ENCODE peak calls at places on chromosomes 3 and 15, in five cellular contexts. Z is mammary epithelial cell, R is astrocyte of the cerebellum, A is stomach, I is testis. Y is an unnamed sample.

GRCh38 chr15:88835646-88836045 is 32.4 kb downstream of the ACAN start:
- DNase-seq in Z (peak), R (no peak), A (no peak), I (no peak), Y (no peak)

GRCh38 chr3:12984023-12984823 is 89.0 kb downstream of the IQSEC1 start:
- DNase-seq in Z (peak), R (peak), A (peak), I (peak), Y (no peak)

GRCh38 chr15:101129851-101130250 is 122.0 kb downstream of the CHSY1 start:
- DNase-seq in Z (no peak), R (no peak), A (no peak), I (no peak), Y (no peak)

GRCh38 chr3:147712357-147712756 is 303.2 kb downstream of the ZIC1 start:
- DNase-seq in Z (no peak), R (no peak), A (no peak), I (no peak), Y (peak)

GRCh38 chr3:4426261-4426781 is 40.7 kb downstream of the SUMF1 start:
- DNase-seq in Z (peak), R (no peak), A (no peak), I (no peak), Y (no peak)

GRCh38 chr3:153315781-153316180 is 153.8 kb downstream of the RAP2B start:
- DNase-seq in Z (no peak), R (no peak), A (no peak), I (no peak), Y (no peak)

GRCh38 chr3:30752961-30753360 is 141.5 kb downstream of the GADL1 start:
- DNase-seq in Z (peak), R (peak), A (peak), I (no peak), Y (no peak)

GRCh38 chr3:125110016-125110875 is 54.4 kb upstream of the HEG1 start:
- DNase-seq in Z (peak), R (peak), A (no peak), I (no peak), Y (no peak)

GRCh38 chr15:58396181-58396580 is 35.6 kb upstream of the LIPC start:
- DNase-seq in Z (peak), R (peak), A (no peak), I (no peak), Y (no peak)

GRCh38 chr3:64489361-64490044 is 198.3 kb downstream of the ADAMTS9 start:
- DNase-seq in Z (peak), R (no peak), A (peak), I (peak), Y (peak)

GRCh38 chr15:28922712-28923012 is 36.9 kb downstream of the APBA2 start:
- DNase-seq in Z (no peak), R (no peak), A (no peak), I (no peak), Y (no peak)

GRCh38 chr3:190384241-190384863 is 3.6 kb upstream of the CLDN16 start:
- DNase-seq in Z (peak), R (peak), A (peak), I (peak), Y (no peak)

GRCh38 chr3:46985588-46985987 is 6.1 kb downstream of the NBEAL2 start:
- DNase-seq in Z (no peak), R (no peak), A (no peak), I (no peak), Y (no peak)

GRCh38 chr3:167913218-167913902 is 177.8 kb downstream of the SERPINI1 start:
- DNase-seq in Z (peak), R (peak), A (no peak), I (no peak), Y (no peak)

GRCh38 chr3:23805228-23805880 is 401 bp upstream of the UBE2E1 start:
- DNase-seq in Z (no peak), R (no peak), A (no peak), I (peak), Y (no peak)

GRCh38 chr3:165185707-165186327 is 10.4 kb downstream of the SLITRK3 start:
- DNase-seq in Z (peak), R (peak), A (peak), I (peak), Y (peak)

GRCh38 chr3:122948398-122948797 is 79.2 kb downstream of the SEMA5B start:
- DNase-seq in Z (no peak), R (no peak), A (no peak), I (no peak), Y (no peak)

GRCh38 chr15:65086680-65087111 is 10.2 kb downstream of the KBTBD13 start:
- DNase-seq in Z (peak), R (no peak), A (no peak), I (no peak), Y (peak)

GRCh38 chr15:34582461-34583357 is 742 bp downstream of the GOLGA8B start:
- DNase-seq in Z (peak), R (no peak), A (peak), I (peak), Y (peak)

GRCh38 chr15:73800662-73801345 is 47.7 kb upstream of the INSYN1 start:
- DNase-seq in Z (peak), R (peak), A (no peak), I (no peak), Y (no peak)

GRCh38 chr3:36166477-36166876 is 213.8 kb upstream of the STAC start:
- DNase-seq in Z (peak), R (peak), A (no peak), I (no peak), Y (no peak)

GRCh38 chr3:112676659-112677234 is 35.8 kb upstream of the CCDC80 start:
- DNase-seq in Z (peak), R (peak), A (peak), I (peak), Y (no peak)

GRCh38 chr3:58487140-58487886 is 4.6 kb upstream of the KCTD6 start:
- DNase-seq in Z (peak), R (no peak), A (no peak), I (no peak), Y (no peak)

GRCh38 chr3:155326249-155326648 is 32.8 kb upstream of the STRIT1 start:
- DNase-seq in Z (no peak), R (no peak), A (no peak), I (no peak), Y (no peak)

GRCh38 chr3:141386611-141387110 is 18.4 kb downstream of the ZBTB38 start:
- DNase-seq in Z (no peak), R (no peak), A (no peak), I (no peak), Y (no peak)

GRCh38 chr3:126083511-126083912 is 412 bp downstream of the SLC41A3 start:
- DNase-seq in Z (peak), R (no peak), A (peak), I (peak), Y (peak)

GRCh38 chr15:42036112-42036905 is 15.5 kb upstream of the PLA2G4E start:
- DNase-seq in Z (no peak), R (no peak), A (no peak), I (no peak), Y (no peak)

GRCh38 chr3:191961036-191961435 is 500.1 kb downstream of the PYDC2 start:
- DNase-seq in Z (no peak), R (no peak), A (no peak), I (peak), Y (no peak)

GRCh38 chr3:56704706-56705105 is 21.6 kb upstream of the TASOR start:
- DNase-seq in Z (no peak), R (no peak), A (no peak), I (no peak), Y (no peak)

GRCh38 chr3:196120291-196120951 is 38.5 kb upstream of the TFRC start:
- DNase-seq in Z (no peak), R (no peak), A (no peak), I (no peak), Y (no peak)

GRCh38 chr15:71098920-71099319 is 16.4 kb upstream of the THSD4 start:
- DNase-seq in Z (no peak), R (no peak), A (no peak), I (no peak), Y (no peak)

GRCh38 chr15:73965730-73966103 is 26.4 kb downstream of the STOML1 start:
- DNase-seq in Z (peak), R (no peak), A (no peak), I (no peak), Y (no peak)

GRCh38 chr3:3200632-3201212 is 21.2 kb upstream of the CRBN start:
- DNase-seq in Z (peak), R (peak), A (peak), I (peak), Y (peak)

DNA sequence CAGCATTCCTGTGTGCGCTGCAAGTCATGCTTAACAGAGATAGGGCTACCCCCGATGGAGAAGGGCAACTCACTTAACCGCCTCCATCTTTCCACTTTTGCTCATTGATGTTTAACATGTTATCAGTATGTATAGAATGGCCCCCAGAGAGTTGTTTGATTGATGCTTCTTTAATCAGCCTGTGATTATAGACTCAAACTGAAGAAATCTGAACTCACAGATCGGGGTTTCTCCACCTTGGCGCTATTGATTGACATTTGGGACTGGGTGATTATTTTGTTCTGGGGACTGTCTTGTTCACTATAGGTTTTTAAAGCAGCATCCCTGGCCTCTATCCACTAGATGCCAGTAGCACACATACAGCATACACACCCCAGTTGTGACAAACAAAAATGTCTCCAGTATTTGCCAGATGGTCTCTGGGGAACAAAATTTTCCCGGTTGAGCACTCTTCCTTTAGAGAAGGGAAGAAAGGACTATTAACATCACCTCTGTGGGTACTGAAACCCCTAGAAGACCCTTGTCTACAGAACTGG is 54.4 kb downstream of the LARS2 start:
- DNase-seq in Z (no peak), R (no peak), A (no peak), I (no peak), Y (no peak)
- TF ChIP-seq CTCF in Z (no peak), R (no peak), A (no peak), I (no peak), Y (no peak)

DNA sequence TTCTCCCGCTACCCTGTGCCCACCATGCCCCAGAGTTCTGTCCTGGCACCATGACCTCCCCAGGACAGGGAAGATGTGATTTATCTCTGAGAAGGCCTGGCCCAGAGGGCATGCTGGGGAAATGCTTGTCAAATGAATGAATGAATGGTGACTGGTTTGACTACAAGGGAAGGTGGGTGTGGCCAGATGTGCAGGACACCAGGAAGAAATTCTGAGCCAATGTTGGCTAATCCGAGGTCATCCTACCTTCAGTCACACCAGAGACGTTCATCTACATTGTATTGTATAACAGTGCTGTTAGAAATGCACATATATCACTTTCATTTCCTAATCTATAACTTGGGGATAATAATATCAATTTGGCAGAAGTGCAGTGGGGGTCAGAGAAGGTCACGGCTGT is 138.4 kb downstream of the FAM43A start:
- DNase-seq in Z (no peak), R (no peak), A (no peak), I (no peak), Y (no peak)
- TF ChIP-seq CTCF in Z (no peak), R (no peak), A (no peak), I (no peak), Y (no peak)

DNA sequence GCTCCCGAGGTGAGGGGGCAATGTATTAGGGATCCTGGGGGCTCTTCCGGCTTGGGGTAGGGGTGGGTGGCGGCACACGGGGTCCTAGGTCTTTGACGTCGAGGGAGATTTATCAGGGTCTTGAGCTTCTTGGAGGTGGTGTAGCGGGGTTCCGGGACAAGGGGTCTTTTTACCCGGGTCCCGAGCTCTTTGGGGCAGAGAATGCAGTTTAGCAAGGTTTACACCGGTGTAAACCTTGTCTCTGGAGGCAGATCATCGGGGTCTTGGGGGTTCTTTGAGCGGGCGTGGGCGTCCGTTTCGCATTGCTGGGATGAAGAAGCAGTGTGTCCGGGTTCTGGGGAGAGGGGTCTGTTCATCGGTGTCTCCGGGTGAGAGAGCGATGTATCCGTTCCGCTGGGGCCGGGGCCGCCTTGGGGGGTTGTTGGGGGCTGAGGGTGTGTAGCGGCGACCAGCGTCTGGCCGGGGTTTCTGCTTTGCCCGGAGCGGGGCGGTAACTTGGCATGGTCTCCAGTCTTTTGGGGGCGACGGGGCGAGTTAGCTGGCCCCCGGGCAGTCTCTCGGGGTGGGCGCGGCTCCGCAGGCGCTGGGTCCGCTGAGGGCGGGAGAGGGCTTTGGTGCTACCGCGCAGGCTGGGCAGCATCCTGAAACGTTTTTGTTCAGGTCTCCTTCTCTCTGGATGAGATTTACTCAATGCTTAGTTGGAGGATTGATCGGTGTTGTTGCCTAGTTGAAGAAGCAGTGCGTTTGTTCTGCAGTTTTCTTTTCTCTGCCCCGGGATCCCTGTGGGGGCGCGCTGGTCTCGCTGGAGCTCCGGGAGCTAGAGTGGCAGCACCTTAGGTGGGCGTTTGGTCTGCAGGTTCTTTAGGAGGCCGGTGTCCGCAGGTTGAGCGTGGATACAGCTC is 792 bp downstream of the GLCE start:
- DNase-seq in Z (peak), R (no peak), A (peak), I (peak), Y (peak)
- TF ChIP-seq CTCF in Z (peak), R (peak), A (no peak), I (no peak), Y (no peak)

DNA sequence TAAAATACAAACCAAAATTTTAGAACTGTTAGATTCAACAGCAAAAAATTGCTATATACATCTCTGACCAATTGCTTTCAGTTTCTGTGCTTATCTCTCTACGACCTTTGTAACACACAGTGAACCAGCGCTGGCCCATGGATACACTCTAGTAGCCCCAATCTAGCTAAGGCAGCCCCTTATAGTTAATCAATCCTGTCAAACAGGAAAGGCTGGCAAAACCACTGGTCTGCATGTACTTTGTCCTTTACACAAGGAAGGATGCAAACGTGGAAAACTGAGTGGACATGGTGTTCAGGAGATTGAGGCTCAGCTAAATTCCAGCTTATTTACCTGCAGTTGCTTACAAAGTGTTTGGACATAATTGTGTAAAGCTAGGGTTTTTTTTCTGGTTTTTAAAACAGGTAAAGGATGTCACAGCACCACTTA is 25.9 kb downstream of the ADGRG7 start:
- DNase-seq in Z (no peak), R (no peak), A (peak), I (no peak), Y (no peak)
- TF ChIP-seq CTCF in Z (no peak), R (no peak), A (no peak), I (no peak), Y (no peak)

DNA sequence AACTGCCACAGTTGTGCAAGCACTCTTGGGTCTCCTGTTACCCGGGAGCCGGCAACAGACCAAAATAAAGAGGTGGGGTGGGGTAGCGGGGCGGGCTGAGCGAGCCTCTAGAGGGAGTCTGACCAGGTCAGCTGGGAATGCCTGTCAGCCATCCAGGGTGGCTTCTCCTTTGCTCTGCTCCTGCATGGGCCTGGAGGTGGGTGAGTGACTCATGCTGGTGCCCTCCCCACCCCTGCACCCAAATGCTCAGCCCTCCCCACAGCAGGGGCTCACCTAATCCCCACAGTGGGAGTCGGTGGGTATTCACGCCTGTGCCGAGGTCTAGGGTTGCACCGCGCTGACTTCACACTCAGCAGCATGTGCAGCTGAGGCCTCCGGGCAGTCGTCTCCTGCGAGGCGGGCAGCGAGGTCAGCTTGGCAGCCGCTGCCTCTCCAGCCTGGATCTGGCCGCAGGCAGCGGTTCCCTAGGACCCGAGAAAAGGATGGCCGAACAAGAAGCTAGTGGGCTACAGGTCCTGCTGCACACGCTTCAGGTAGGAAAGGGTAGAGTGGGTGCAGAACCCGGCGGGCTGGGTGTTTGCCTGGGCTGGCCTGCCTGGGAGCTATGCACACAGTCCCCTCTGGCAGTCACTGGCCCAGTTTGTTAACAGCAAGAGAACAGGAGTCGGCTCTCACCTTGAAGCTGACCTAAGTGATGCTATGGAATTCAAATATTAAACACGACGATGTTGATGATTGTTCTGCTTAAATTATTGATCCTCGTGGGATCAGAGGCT is at the start of gene AGBL1:
- DNase-seq in Z (no peak), R (no peak), A (no peak), I (no peak), Y (no peak)
- TF ChIP-seq CTCF in Z (no peak), R (no peak), A (no peak), I (no peak), Y (no peak)

DNA sequence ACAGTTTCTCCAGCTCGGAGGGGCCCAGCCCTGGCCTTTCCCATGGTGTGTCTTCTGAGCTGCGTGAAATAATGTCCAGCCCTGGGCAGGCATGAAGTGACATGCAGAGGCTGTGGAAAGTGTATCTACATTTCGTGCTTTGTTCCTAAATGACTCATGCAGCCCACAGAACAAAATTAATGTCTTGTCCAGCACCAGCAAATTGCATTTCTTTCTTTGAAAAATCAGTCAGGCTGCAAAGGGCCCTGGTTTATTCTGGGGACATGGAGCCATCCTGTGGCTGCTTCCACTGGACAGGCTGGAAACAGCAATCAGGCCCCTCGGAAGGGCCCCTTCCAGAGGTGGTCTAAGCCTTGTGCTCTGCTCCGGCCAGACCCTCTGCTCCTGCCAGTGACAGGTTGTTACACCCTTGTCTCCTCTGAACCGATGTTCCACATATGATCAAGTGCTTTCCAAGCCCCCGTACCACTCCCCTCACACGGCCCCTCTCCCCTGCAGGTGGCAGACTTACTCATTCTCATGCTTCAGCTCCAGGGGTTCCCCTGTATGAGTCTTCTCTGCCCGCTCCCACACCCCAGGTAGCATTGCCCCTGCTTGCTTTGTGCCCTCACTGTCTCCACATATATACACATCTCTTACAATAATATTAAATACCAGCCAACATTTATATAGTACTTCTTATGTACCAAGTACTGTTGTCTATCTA is 33.7 kb downstream of the CRYGS start:
- DNase-seq in Z (peak), R (peak), A (no peak), I (no peak), Y (no peak)
- TF ChIP-seq CTCF in Z (peak), R (peak), A (no peak), I (no peak), Y (no peak)